ENCODE peak calls at places on chromosomes 3 and 15, in four cellular contexts. R is IMR-90, J is adrenal gland, L is uterus. N is an unnamed sample.

GRCh38 chr3:15273214-15273613 is 59.2 kb downstream of the SH3BP5 start:
- DNase-seq in L (no peak), R (no peak), J (no peak), N (peak)

GRCh38 chr3:17040322-17040721 is 155.6 kb downstream of the PLCL2 start:
- DNase-seq in R (no peak), L (no peak), J (no peak), N (no peak)

GRCh38 chr3:126003447-126004190 is 34.6 kb downstream of the ROPN1B start:
- DNase-seq in R (no peak), L (no peak), J (no peak), N (no peak)

GRCh38 chr3:114319453-114319852 is 25.6 kb downstream of the TIGIT start:
- DNase-seq in L (no peak), J (no peak), R (peak), N (no peak)

GRCh38 chr3:106183762-106184391 is 315.1 kb upstream of the CBLB start:
- DNase-seq in R (peak), L (no peak), J (no peak), N (no peak)

GRCh38 chr15:84947947-84948830 is 33.5 kb upstream of the PDE8A start:
- DNase-seq in J (peak), R (peak), L (peak), N (no peak)

GRCh38 chr3:186640473-186640818 is 247 bp downstream of the FETUB start:
- DNase-seq in R (no peak), J (no peak), L (no peak), N (no peak)

GRCh38 chr3:13879946-13880810 is at the start of gene WNT7A:
- DNase-seq in J (no peak), L (peak), R (no peak), N (no peak)

GRCh38 chr3:105938826-105939225 is 70.0 kb upstream of the CBLB start:
- DNase-seq in R (no peak), L (no peak), J (no peak), N (no peak)

GRCh38 chr3:20321391-20322047 is 135.5 kb upstream of the SGO1 start:
- DNase-seq in L (no peak), J (no peak), R (no peak), N (no peak)

GRCh38 chr3:171459130-171459941 is 869 bp downstream of the TNIK start:
- DNase-seq in R (peak), J (peak), L (peak), N (no peak)

GRCh38 chr15:62432702-62433398 is 267.8 kb upstream of the C2CD4B start:
- DNase-seq in R (no peak), L (no peak), J (no peak), N (no peak)

GRCh38 chr15:38496151-38496550 is 42.2 kb downstream of the FAM98B start:
- DNase-seq in R (no peak), L (no peak), J (no peak), N (no peak)

GRCh38 chr3:126731044-126731443 is 27.0 kb downstream of the CHCHD6 start:
- DNase-seq in R (no peak), L (no peak), J (no peak), N (no peak)

GRCh38 chr3:100603449-100603848 is 6.0 kb upstream of the ADGRG7 start:
- DNase-seq in J (no peak), L (no peak), R (peak), N (no peak)

GRCh38 chr3:16994842-16995535 is 110.2 kb downstream of the PLCL2 start:
- DNase-seq in R (no peak), J (no peak), L (no peak), N (no peak)

GRCh38 chr15:42084465-42085235 is 9.7 kb downstream of the PLA2G4D start:
- DNase-seq in R (peak), J (peak), L (peak), N (peak)

GRCh38 chr3:13853978-13854296 is 25.9 kb downstream of the WNT7A start:
- DNase-seq in J (no peak), R (no peak), L (no peak), N (no peak)

GRCh38 chr3:155704771-155705559 is 39.9 kb downstream of the PLCH1 start:
- DNase-seq in L (no peak), J (no peak), R (peak), N (no peak)

GRCh38 chr3:124888482-124889441 is 1.6 kb upstream of the ITGB5 start:
- DNase-seq in R (no peak), L (no peak), J (no peak), N (no peak)

GRCh38 chr3:124885466-124886167 is 1.5 kb downstream of the ITGB5 start:
- DNase-seq in J (no peak), L (no peak), R (no peak), N (no peak)

GRCh38 chr3:124887996-124888298 is 782 bp upstream of the ITGB5 start:
- DNase-seq in J (no peak), R (no peak), L (no peak), N (no peak)

GRCh38 chr3:124887177-124887995 is at the start of gene ITGB5:
- DNase-seq in L (peak), J (peak), R (peak), N (no peak)

DNA sequence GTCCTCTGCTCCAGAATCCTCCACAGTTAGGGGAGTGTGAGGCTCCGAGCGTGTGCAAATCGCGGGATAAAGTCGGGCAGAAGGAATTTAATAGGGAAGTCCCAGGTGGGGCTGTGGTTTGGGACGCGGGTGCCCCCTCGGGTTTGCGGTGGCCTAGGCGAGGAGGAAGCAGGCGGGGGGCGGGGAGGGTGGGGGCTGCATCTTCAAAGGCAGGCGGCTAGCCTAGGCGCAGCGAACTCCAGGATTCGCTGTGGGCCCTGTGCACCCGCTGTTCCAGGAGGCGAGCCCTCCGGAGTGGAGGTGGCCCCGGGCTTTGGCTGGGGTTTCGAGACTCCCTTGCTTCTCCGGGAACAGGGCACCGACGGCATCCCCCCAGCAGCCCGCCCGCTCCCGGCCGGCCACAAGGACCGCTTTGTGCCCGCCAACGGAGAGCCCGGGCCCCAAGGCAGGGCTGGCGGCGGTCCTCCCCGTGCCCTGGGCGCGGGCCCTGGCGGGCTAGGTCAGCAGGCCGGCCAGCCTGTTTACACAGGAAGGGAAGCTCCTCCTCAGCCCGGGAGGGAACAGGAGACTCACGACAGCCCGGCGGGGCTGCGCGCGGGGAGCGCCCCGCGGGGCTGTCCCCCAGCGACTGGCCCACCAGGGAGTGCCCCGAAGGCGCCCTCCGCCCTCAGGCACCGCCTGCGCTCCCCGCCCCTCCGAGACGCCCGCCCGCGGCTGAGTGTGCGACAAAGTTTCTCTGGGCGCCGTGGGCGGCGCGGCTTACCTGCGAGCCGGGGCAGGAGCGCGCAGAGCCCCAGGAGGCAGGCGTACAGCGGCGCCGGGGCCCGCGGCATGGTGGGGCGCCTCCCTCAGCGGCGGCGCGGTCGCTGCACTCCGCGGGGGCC is 755 bp downstream of the ITGB5 start:
- DNase-seq in J (peak), L (peak), R (peak), N (no peak)
- TF ChIP-seq POLR2A in J (no peak), L (peak), R (peak), N (no peak)

GRCh38 chr3:188351648-188352047 is 197.7 kb downstream of the LPP start:
- DNase-seq in R (no peak), L (no peak), J (no peak), N (no peak)

GRCh38 chr3:188349963-188350332 is 196.0 kb downstream of the LPP start:
- DNase-seq in R (no peak), L (no peak), J (no peak), N (no peak)

GRCh38 chr3:188353409-188353808 is 199.5 kb downstream of the LPP start:
- DNase-seq in R (no peak), J (no peak), L (no peak), N (no peak)

GRCh38 chr3:188350956-188351355 is 197.0 kb downstream of the LPP start:
- DNase-seq in R (no peak), L (no peak), J (no peak), N (no peak)

GRCh38 chr3:188352196-188352927 is 198.4 kb downstream of the LPP start:
- DNase-seq in L (no peak), R (no peak), J (no peak), N (no peak)
- TF ChIP-seq POLR2A in L (no peak), R (no peak), J (no peak), N (no peak)

GRCh38 chr3:49132437-49133225 is at the start of gene LAMB2:
- DNase-seq in R (peak), J (peak), L (peak), N (no peak)
- TF ChIP-seq POLR2A in R (peak), J (peak), L (peak), N (peak)

GRCh38 chr15:36218322-36218721 is 361.1 kb upstream of the CDIN1 start:
- DNase-seq in L (no peak), R (no peak), J (no peak), N (no peak)
- TF ChIP-seq POLR2A in L (no peak), R (no peak), J (no peak), N (no peak)

GRCh38 chr3:113234688-113235260 is 23.4 kb downstream of the BOC start:
- DNase-seq in J (no peak), R (peak), L (no peak), N (no peak)
- TF ChIP-seq POLR2A in J (no peak), R (no peak), L (no peak), N (no peak)

DNA sequence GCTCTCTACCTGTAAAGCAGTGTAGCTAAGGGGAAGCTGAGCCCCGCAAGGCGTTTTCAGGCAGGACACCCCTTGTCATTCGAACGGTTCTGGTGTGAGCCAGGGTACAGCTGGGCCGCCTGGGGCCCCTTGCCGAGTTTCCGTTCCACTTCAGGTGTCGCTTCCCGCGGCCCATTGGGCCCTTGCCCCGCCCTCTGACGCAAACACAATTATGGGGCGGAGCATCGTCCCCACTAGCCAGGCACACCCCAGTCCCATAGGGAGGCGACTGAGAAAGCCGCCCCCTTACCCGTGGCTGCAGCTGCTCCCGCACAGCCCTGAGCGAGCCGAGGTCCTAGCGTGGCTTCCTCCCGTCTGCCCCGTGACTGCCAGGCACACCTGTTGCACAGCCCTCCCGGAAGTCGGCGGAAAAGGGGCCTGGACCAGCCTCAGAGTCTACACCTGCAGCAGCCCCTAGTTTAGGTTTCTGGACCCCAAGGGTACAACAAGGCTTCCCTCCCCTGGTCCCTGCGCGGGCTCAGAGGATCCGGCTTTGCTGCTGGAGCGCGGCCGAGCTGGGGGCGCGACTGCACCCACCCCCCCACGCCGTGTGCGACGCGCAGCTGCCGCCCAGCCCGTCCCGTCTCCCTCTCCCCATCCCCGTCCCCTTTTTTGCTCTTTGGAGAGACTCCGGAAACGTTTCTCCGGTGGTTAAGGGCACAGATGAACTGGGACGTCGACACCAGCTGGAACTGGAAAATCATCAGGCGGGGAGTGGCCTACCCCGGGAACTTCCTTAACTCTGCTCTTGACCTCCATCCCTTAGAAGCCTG is at the start of gene PLSCR2:
- DNase-seq in L (peak), J (peak), R (no peak), N (no peak)
- TF ChIP-seq POLR2A in L (peak), J (no peak), R (no peak), N (no peak)

GRCh38 chr3:120071259-120071658 is 23.0 kb downstream of the GSK3B start:
- DNase-seq in R (no peak), L (no peak), J (no peak), N (no peak)
- TF ChIP-seq POLR2A in R (no peak), L (no peak), J (no peak), N (no peak)

GRCh38 chr3:161369531-161369930 is 1.8 kb downstream of the SPTSSB start:
- DNase-seq in L (no peak), R (no peak), J (no peak), N (no peak)

GRCh38 chr3:161371441-161372320 is at the start of gene SPTSSB:
- DNase-seq in L (no peak), J (peak), R (no peak), N (no peak)

GRCh38 chr3:161372321-161373260 is 1.3 kb upstream of the SPTSSB start:
- DNase-seq in J (peak), L (peak), R (no peak), N (no peak)
- TF ChIP-seq POLR2A in J (no peak), L (no peak), R (no peak), N (no peak)

GRCh38 chr3:62159693-62160092 is 213.7 kb downstream of the FEZF2 start:
- DNase-seq in L (peak), R (peak), J (peak), N (no peak)
- TF ChIP-seq POLR2A in L (no peak), R (no peak), J (no peak), N (no peak)